ENCODE peak calls at places on chromosomes 7 and 10, in five cellular contexts. D is astrocyte; R is fibroblast of lung; E is CD8-positive, alpha-beta memory T cell; M is heart left ventricle. H is an unnamed sample. For H3K4me1, the result is how much of the 10 kb centered on the place peaks cover.

GRCh38 chr7:40463449-40463848 is 328.6 kb downstream of the SUGCT start:
- DNase-seq in D (no peak), R (no peak), E (no peak), M (no peak), H (no peak)

GRCh38 chr10:108911814-108912541 is 1011.3 kb downstream of the XPNPEP1 start:
- DNase-seq in D (peak), R (peak), E (no peak), M (peak), H (peak)

GRCh38 chr10:97518601-97519043 is 19.9 kb downstream of the UBTD1 start:
- DNase-seq in D (no peak), R (peak), E (no peak), M (no peak), H (no peak)

GRCh38 chr10:11538834-11539190 is 72.6 kb downstream of the USP6NL start:
- DNase-seq in D (no peak), R (no peak), E (no peak), M (no peak), H (no peak)

GRCh38 chr7:11760372-11760771 is 71.6 kb downstream of the THSD7A start:
- DNase-seq in D (no peak), R (peak), E (no peak), M (no peak), H (no peak)

GRCh38 chr7:149147072-149147729 is at the start of gene ZNF398:
- DNase-seq in D (peak), R (peak), E (peak), M (peak), H (no peak)

GRCh38 chr10:70478191-70479160 is at the start of gene PALD1:
- DNase-seq in D (peak), R (peak), E (no peak), M (peak), H (no peak)

GRCh38 chr7:108311446-108312168 is 144.6 kb downstream of the NRCAM start:
- DNase-seq in D (peak), R (peak), E (no peak), M (no peak), H (peak)

GRCh38 chr10:77226871-77227557 is 410.6 kb downstream of the KCNMA1 start:
- DNase-seq in D (peak), R (no peak), E (no peak), M (no peak), H (no peak)

GRCh38 chr10:12412671-12413368 is 63.5 kb downstream of the CAMK1D start:
- DNase-seq in D (no peak), R (no peak), E (peak), M (no peak), H (no peak)

GRCh38 chr7:7959979-7960670 is 8.5 kb upstream of the GLCCI1 start:
- DNase-seq in D (no peak), R (no peak), E (no peak), M (no peak), H (no peak)

GRCh38 chr10:134743-135600 is at the start of gene ZMYND11:
- DNase-seq in D (peak), R (peak), E (peak), M (peak), H (peak)

DNA sequence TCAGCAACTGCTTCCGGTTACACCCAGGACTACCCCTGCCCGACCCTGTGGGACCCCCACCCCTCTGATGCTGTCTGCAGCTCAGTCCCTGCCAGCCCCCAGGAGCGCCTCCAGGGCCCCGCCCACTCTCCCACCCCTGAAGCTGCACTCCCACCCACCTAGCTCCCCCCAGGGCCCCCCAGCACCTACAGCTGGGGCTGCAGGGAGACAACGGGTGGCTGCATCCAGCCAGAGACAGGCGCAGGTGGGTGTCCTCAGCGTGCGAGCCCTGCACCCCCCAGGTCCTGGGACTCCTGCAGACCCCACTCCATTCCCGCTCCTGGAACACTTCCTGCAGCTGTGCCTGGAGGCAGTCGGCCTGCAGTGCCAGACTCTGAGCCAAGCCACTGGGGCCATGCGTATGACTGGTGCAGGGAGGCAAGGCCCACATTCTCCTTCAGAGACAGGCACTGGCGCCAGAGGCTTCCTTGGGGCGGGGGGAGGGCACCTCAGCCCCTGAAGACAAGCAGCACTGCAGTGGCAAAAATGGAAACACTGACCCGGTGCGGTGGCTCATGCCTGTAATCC is 6.1 kb downstream of the CYP2W1 start:
- DNase-seq in D (no peak), R (no peak), E (no peak), M (no peak), H (no peak)
- H3K4me1 ChIP-seq in D (under half), R (under half), E (under half), M (under half), H (under half)

GRCh38 chr10:46022978-46023702 is 7.3 kb downstream of the NCOA4 start:
- DNase-seq in D (peak), R (peak), E (peak), M (peak), H (peak)
- H3K27ac ChIP-seq in D (peak), R (peak), E (peak), M (peak), H (peak)

DNA sequence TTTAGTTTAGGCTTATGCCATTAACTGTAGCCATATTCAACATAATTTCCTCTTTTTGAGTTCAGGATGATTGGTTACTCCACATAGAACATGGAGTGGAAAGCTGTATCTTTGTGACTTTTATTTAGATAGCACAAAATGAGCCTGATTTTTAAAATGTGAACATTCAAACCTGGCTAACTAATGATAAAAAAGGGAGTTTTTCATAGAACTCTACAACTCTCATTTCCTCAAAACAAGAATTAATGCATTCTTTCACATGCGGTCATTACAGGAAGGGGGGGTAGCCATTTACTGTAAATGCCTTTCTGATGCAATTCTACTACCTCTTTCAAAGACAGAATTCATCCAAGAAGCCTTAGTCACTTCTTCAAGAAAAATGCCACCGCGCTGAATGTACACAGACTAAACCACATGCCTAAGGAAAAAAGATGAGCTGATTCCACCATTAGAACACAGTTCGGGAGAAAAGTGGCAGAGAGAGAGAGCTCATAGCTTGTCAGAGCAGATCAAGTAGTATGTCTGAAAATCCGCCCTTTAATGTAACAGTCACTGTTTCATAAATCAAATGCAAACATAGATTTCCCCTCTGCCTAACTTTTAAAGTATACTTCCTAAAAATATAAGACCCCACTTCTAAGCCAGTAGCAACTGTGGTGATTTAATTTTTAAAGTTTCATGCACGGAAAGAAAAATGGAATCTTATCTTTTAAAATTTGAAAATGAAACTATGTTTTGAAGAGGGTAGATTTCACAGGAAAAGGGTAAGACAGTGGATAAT is 226.4 kb upstream of the KLF14 start:
- DNase-seq in D (peak), R (peak), E (no peak), M (no peak), H (peak)
- H3K4me1 ChIP-seq in D (half or more), R (under half), E (half or more), M (under half), H (under half)

GRCh38 chr7:143096146-143096545 is 35.7 kb upstream of the PIP start:
- DNase-seq in D (no peak), R (no peak), E (no peak), M (no peak), H (no peak)
- H3K27ac ChIP-seq in D (no peak), R (no peak), E (no peak), M (no peak), H (no peak)

GRCh38 chr7:114929570-114929969 is 7.7 kb downstream of the MDFIC start:
- DNase-seq in D (no peak), R (no peak), E (no peak), M (no peak), H (no peak)
- H3K4me1 ChIP-seq in D (under half), R (under half), E (half or more), M (under half), H (under half)

GRCh38 chr10:36494386-36494785 is 631.0 kb upstream of the ANKRD30A start:
- DNase-seq in D (peak), R (peak), E (no peak), M (peak), H (peak)

GRCh38 chr10:36492590-36493510 is 632.5 kb upstream of the ANKRD30A start:
- DNase-seq in D (peak), R (peak), E (no peak), M (no peak), H (no peak)

GRCh38 chr10:36496728-36497127 is 628.7 kb upstream of the ANKRD30A start:
- DNase-seq in D (no peak), R (no peak), E (no peak), M (no peak), H (no peak)

GRCh38 chr10:36489928-36490279 is 635.5 kb upstream of the ANKRD30A start:
- DNase-seq in D (peak), R (peak), E (no peak), M (no peak), H (no peak)

DNA sequence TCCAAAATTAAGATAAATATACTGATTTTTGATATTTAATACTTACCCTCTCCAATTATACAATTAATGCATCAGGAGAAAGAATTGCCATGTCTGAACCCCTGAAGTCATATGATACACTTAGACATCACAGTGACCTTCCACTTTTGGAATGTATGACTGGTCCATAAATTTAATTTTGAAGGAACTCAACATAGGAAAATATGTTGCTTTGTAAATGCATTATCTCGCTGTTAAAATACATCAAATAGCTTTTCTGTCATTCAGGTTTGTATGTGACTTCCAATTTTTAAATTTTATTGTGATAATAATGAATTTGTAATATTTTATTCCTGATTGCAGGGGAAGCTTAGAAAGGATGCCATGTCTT is 631.9 kb upstream of the ANKRD30A start:
- DNase-seq in D (peak), R (peak), E (no peak), M (no peak), H (peak)
- H3K27ac ChIP-seq in D (peak), R (no peak), E (no peak), M (no peak), H (peak)

GRCh38 chr7:50728184-50728583 is 54.5 kb downstream of the GRB10 start:
- DNase-seq in D (peak), R (peak), E (no peak), M (no peak), H (no peak)
- H3K4me1 ChIP-seq in D (under half), R (under half), E (under half), M (under half), H (under half)